ENCODE peak calls at places on chromosomes 4 and X, in five cellular contexts. Y is brain microvascular endothelial cell, P is fibroblast of lung, K is aorta, M is HCT116. R is an unnamed sample.

GRCh38 chr4:182548156-182548555 is 305.0 kb downstream of the TENM3 start:
- DNase-seq in Y (no peak), P (peak; percentile 31), M (no peak), K (no peak), R (no peak)

GRCh38 chr4:104616401-104616820 is 121.7 kb upstream of the CXXC4 start:
- DNase-seq in K (no peak), M (no peak), P (peak; percentile 23), Y (no peak), R (no peak)

GRCh38 chr4:7698586-7698985 is 241.1 kb downstream of the AFAP1 start:
- DNase-seq in M (no peak), P (no peak), K (no peak), Y (no peak), R (peak; percentile 30)

GRCh38 chrX:37887347-37887746 is 40.0 kb upstream of the DYNLT3 start:
- DNase-seq in M (no peak), K (no peak), Y (no peak), P (no peak), R (no peak)

GRCh38 chr4:2141762-2142520 is 82.8 kb downstream of the NAT8L start:
- DNase-seq in M (no peak), P (peak; percentile 10), K (no peak), Y (no peak), R (no peak)

GRCh38 chr4:47926667-47927258 is 12.4 kb upstream of the NFXL1 start:
- DNase-seq in Y (peak; percentile 48), K (no peak), P (peak; percentile 52), M (peak; percentile 43), R (peak; percentile 69)

GRCh38 chrX:13309631-13310030 is 10.2 kb downstream of the ATXN3L start:
- DNase-seq in K (no peak), P (no peak), M (no peak), Y (no peak), R (no peak)

GRCh38 chr4:168636506-168637176 is 139.8 kb downstream of the PALLD start:
- DNase-seq in P (peak; percentile 89), K (no peak), Y (peak; percentile 62), M (no peak), R (peak; percentile 93)

GRCh38 chr4:81905966-81906365 is 434.3 kb upstream of the RASGEF1B start:
- DNase-seq in P (no peak), Y (no peak), M (no peak), K (no peak), R (no peak)

GRCh38 chrX:114675365-114675764 is 91.5 kb downstream of the HTR2C start:
- DNase-seq in Y (no peak), P (peak; percentile 0), K (no peak), M (no peak), R (peak; percentile 61)

GRCh38 chr4:111595456-111595855 is 549.8 kb upstream of the FAM241A start:
- DNase-seq in P (no peak), K (no peak), M (no peak), Y (no peak), R (no peak)

GRCh38 chr4:4829837-4830236 is 29.6 kb upstream of the MSX1 start:
- DNase-seq in K (no peak), M (no peak), Y (no peak), P (no peak), R (no peak)

GRCh38 chr4:7330811-7331681 is 103.7 kb downstream of the PSAPL1 start:
- DNase-seq in P (no peak), K (peak; percentile 53), Y (no peak), M (no peak), R (no peak)

GRCh38 chr4:865121-865465 is 39.2 kb upstream of the CPLX1 start:
- DNase-seq in P (no peak), M (no peak), K (no peak), Y (no peak), R (no peak)

DNA sequence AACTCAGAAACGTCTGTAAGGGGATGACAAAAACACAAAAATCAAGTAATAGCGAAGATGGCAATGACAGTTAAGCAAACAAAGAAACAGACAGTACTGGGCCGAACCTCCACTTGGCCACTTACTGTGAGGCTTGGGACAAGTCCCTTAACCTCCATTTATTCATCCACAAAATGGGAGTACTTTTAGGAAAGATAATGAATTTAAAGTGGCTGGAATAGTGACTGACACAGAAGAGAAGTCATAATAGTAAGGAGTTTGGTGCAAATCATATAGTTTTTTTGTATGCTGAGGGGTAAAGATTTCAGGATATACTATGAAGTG is 1.4 kb upstream of the TLR6 start:
- DNase-seq in M (no peak), Y (no peak), K (no peak), P (no peak), R (no peak)
- H3K4me3 ChIP-seq in M (peak overlapping the region; percentile 57), Y (no peak overlapping the region), K (no peak overlapping the region), P (no peak overlapping the region), R (no peak overlapping the region)

GRCh38 chr4:87529187-87529586 is at the start of gene SPARCL1:
- DNase-seq in P (peak; percentile 64), M (no peak), Y (no peak), K (no peak), R (peak; percentile 59)

GRCh38 chr4:87523307-87523706 is 5.9 kb downstream of the SPARCL1 start:
- DNase-seq in P (no peak), K (no peak), Y (no peak), M (no peak), R (no peak)

GRCh38 chr4:87524456-87524855 is 4.7 kb downstream of the SPARCL1 start:
- DNase-seq in P (no peak), K (no peak), Y (peak; percentile 38), M (no peak), R (peak; percentile 67)

GRCh38 chr4:87527446-87528240 is 1.5 kb downstream of the SPARCL1 start:
- DNase-seq in M (no peak), Y (no peak), P (no peak), K (no peak), R (peak; percentile 59)

DNA sequence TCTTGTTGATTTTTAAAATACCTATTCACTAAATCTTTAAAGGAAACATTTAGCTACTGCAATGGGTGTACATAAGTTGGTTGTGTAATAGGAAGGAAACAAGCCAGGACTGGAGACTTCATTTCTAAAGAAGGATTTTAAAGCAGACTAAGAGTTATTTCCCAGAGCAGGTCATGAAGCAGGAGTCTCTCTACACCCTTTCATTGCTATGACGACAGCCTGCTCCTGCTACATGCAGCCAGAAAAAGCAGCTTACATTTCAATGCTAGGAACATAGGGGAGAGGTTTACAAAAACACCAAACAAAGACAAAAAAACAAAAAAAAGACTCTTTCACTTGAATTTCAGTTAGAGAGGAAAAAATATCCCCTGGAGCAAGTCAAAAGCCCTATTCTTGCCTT is 3.5 kb downstream of the SPARCL1 start:
- DNase-seq in K (no peak), Y (no peak), P (peak; percentile 87), M (no peak), R (peak; percentile 80)
- H3K4me3 ChIP-seq in K (peak overlapping the region; percentile 97), Y (no peak overlapping the region), P (no peak overlapping the region), M (no peak overlapping the region), R (no peak overlapping the region)

DNA sequence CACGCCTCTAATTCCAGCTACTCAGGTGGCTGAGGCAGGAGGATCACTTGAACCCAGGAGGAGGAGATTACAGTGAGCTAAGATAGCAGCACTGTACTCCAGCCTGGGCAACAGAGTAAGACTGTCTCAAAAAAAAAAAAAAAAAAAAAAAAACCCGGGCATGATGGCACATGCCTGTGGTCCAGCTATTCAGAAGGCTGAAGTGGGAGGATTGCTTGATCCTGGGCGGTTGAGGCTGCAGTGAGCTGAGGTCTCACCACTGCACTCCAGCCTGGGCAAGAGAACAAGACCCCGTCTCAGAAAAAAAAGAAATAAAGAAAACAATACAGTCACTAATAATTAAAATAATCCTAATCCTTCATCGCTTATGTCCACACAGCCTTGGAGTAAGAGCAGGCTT is 68.1 kb downstream of the APBB2 start:
- DNase-seq in P (no peak), Y (no peak), K (no peak), M (no peak), R (no peak)
- H3K4me3 ChIP-seq in P (no peak overlapping the region), Y (no peak overlapping the region), K (no peak overlapping the region), M (peak overlapping the region; percentile 18), R (no peak overlapping the region)

GRCh38 chr4:37641886-37642849 is 44.0 kb downstream of the RELL1 start:
- DNase-seq in Y (no peak), K (no peak), P (no peak), M (no peak), R (no peak)
- H3K4me3 ChIP-seq in Y (no peak overlapping the region), K (no peak overlapping the region), P (no peak overlapping the region), M (no peak overlapping the region), R (no peak overlapping the region)

GRCh38 chr4:155952546-155952945 is 1.1 kb downstream of the CTSO start:
- DNase-seq in K (no peak), M (no peak), P (peak; percentile 64), Y (no peak), R (peak; percentile 66)
- H3K4me3 ChIP-seq in K (peak overlapping the region; percentile 96), M (no peak overlapping the region), P (peak overlapping the region; percentile 34), Y (peak overlapping the region; percentile 73), R (peak overlapping the region; percentile 51)

DNA sequence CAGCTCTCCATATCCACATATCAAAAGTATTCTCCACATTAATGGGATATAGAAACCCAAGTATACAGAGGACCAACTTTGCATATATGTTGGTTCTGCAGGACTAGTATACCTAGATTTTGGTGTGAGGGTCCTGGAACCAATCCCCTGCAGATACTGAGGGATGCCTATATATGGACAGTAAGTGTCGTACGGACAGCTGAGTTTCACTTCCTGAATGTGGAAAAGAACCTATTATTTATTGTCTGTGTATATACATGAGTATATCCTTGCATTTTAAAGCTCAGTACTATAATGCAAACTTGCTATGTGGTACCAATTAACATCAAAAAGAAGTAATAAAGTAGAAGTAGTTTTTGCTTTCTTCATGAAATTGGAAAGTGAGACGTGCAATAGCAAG is 101.9 kb downstream of the FBXW7 start:
- DNase-seq in K (no peak), Y (no peak), M (no peak), P (no peak), R (no peak)
- H3K4me3 ChIP-seq in K (no peak overlapping the region), Y (no peak overlapping the region), M (no peak overlapping the region), P (no peak overlapping the region), R (no peak overlapping the region)

GRCh38 chr4:102151696-102152095 is 193.6 kb downstream of the SLC39A8 start:
- DNase-seq in Y (no peak), M (no peak), K (no peak), P (no peak), R (no peak)
- H3K4me3 ChIP-seq in Y (no peak overlapping the region), M (no peak overlapping the region), K (no peak overlapping the region), P (no peak overlapping the region), R (no peak overlapping the region)

GRCh38 chr4:23889814-23890269 is at the start of gene PPARGC1A:
- DNase-seq in M (no peak), P (peak; percentile 77), Y (no peak), K (peak; percentile 69), R (no peak)

GRCh38 chr4:23887173-23887572 is 2.7 kb downstream of the PPARGC1A start:
- DNase-seq in Y (no peak), M (no peak), K (no peak), P (no peak), R (no peak)

GRCh38 chr4:23888421-23889319 is 1.2 kb downstream of the PPARGC1A start:
- DNase-seq in P (peak; percentile 69), Y (peak; percentile 17), M (no peak), K (no peak), R (peak; percentile 37)

GRCh38 chr4:23889368-23889767 is 479 bp downstream of the PPARGC1A start:
- DNase-seq in M (no peak), Y (no peak), P (peak; percentile 51), K (no peak), R (no peak)

GRCh38 chr4:23887989-23888388 is 1.9 kb downstream of the PPARGC1A start:
- DNase-seq in P (no peak), M (no peak), K (no peak), Y (no peak), R (no peak)
- H3K4me3 ChIP-seq in P (no peak overlapping the region), M (no peak overlapping the region), K (no peak overlapping the region), Y (peak overlapping the region; percentile 60), R (no peak overlapping the region)

R was measured in fibroblast of the aortic adventitia.